ENCODE peak calls at places on chromosomes 1 and 21, in seven cellular contexts. S is NCI-H2081, A is cardiac septum, M is GM03348, T is A172, J is putamen, X is anterior cingulate cortex. Q is an unnamed sample.

GRCh38 chr1:18336811-18337210 is 143.9 kb upstream of the KLHDC7A start:
- DNase-seq in S (no peak), A (no peak), M (no peak), T (no peak), J (no peak), X (no peak), Q (no peak)

GRCh38 chr21:43020771-43021170 is 46.4 kb downstream of the PKNOX1 start:
- DNase-seq in S (no peak), A (no peak), M (no peak), T (no peak), J (no peak), X (no peak), Q (no peak)

GRCh38 chr21:44531606-44532128 is 8.3 kb downstream of the KRTAP10-1 start:
- DNase-seq in S (no peak), A (peak), M (no peak), T (no peak), J (no peak), X (no peak), Q (no peak)

GRCh38 chr1:15959424-15959823 is 16.5 kb downstream of the ZBTB17 start:
- DNase-seq in S (no peak), A (no peak), M (no peak), T (no peak), J (no peak), X (no peak), Q (no peak)

GRCh38 chr1:6004412-6005123 is 12.3 kb upstream of the NPHP4 start:
- DNase-seq in S (no peak), A (peak), M (no peak), T (no peak), J (no peak), X (no peak), Q (no peak)

GRCh38 chr1:108050911-108051624 is 86.1 kb upstream of the VAV3 start:
- DNase-seq in S (no peak), A (no peak), M (no peak), T (no peak), J (no peak), X (no peak), Q (no peak)

GRCh38 chr1:26530898-26531598 is 1.5 kb downstream of the RPS6KA1 start:
- DNase-seq in S (peak), A (no peak), M (peak), T (peak), J (no peak), X (no peak), Q (peak)

GRCh38 chr1:26597629-26598039 is 68.1 kb downstream of the RPS6KA1 start:
- DNase-seq in S (no peak), A (no peak), M (peak), T (peak), J (peak), X (no peak), Q (peak)

GRCh38 chr1:103180660-103181059 is 72.3 kb upstream of the COL11A1 start:
- DNase-seq in S (no peak), A (no peak), M (peak), T (peak), J (no peak), X (no peak), Q (peak)

GRCh38 chr1:174114106-174114505 is 45.2 kb upstream of the RABGAP1L start:
- DNase-seq in S (no peak), A (no peak), M (no peak), T (no peak), J (no peak), X (no peak), Q (no peak)

GRCh38 chr1:202713110-202713509 is 2.9 kb upstream of the SYT2 start:
- DNase-seq in S (peak), A (no peak), M (no peak), T (peak), J (no peak), X (no peak), Q (peak)

GRCh38 chr1:25504706-25505560 is 38.5 kb upstream of the LDLRAP1 start:
- DNase-seq in S (no peak), A (no peak), M (peak), T (no peak), J (no peak), X (no peak), Q (no peak)

GRCh38 chr1:36650200-36651065 is 167.7 kb upstream of the CSF3R start:
- DNase-seq in S (peak), A (no peak), M (peak), T (peak), J (peak), X (peak), Q (peak)

GRCh38 chr1:11364170-11364569 is 91.2 kb downstream of the UBIAD1 start:
- DNase-seq in S (no peak), A (no peak), M (no peak), T (no peak), J (no peak), X (no peak), Q (peak)

GRCh38 chr1:192903142-192903541 is 94.3 kb downstream of the RGS2 start:
- DNase-seq in S (peak), A (no peak), M (no peak), T (peak), J (no peak), X (no peak), Q (no peak)

GRCh38 chr1:109757936-109758786 is 5.6 kb downstream of the EPS8L3 start:
- DNase-seq in S (no peak), A (no peak), M (no peak), T (no peak), J (no peak), X (no peak), Q (no peak)

GRCh38 chr1:30654188-30654587 is 69.2 kb downstream of the MATN1 start:
- DNase-seq in S (no peak), A (no peak), M (no peak), T (no peak), J (no peak), X (no peak), Q (no peak)

GRCh38 chr1:230049731-230050130 is 17.3 kb upstream of the GALNT2 start:
- DNase-seq in S (no peak), A (no peak), M (no peak), T (no peak), J (no peak), X (no peak), Q (no peak)

GRCh38 chr21:31992391-31992790 is 119.6 kb downstream of the HUNK start:
- DNase-seq in S (no peak), A (no peak), M (no peak), T (no peak), J (peak), X (peak), Q (no peak)

GRCh38 chr1:65083263-65083896 is 64.6 kb upstream of the AK4 start:
- DNase-seq in S (no peak), A (no peak), M (no peak), T (no peak), J (no peak), X (no peak), Q (no peak)

GRCh38 chr1:5745776-5746610 is 246.2 kb downstream of the NPHP4 start:
- DNase-seq in S (peak), A (peak), M (peak), T (peak), J (peak), X (peak), Q (peak)

GRCh38 chr1:172609528-172609927 is 49.4 kb upstream of the FASLG start:
- DNase-seq in S (no peak), A (no peak), M (no peak), T (peak), J (no peak), X (no peak), Q (peak)

GRCh38 chr1:226674892-226675719 is 64.0 kb downstream of the ITPKB start:
- DNase-seq in S (no peak), A (peak), M (no peak), T (no peak), J (no peak), X (no peak), Q (no peak)

GRCh38 chr1:99969260-99969728 is 502 bp upstream of the SLC35A3 start:
- DNase-seq in S (no peak), A (no peak), M (no peak), T (no peak), J (no peak), X (no peak), Q (peak)

GRCh38 chr1:212607206-212607923 is 1.2 kb upstream of the ATF3 start:
- DNase-seq in S (no peak), A (no peak), M (no peak), T (no peak), J (no peak), X (no peak), Q (peak)

GRCh38 chr1:156668801-156669637 is 8.2 kb downstream of the NES start:
- DNase-seq in S (no peak), A (no peak), M (no peak), T (no peak), J (no peak), X (no peak), Q (no peak)

GRCh38 chr1:101105877-101106276 is 80.3 kb upstream of the DPH5 start:
- DNase-seq in S (no peak), A (no peak), M (peak), T (no peak), J (no peak), X (no peak), Q (no peak)

Q was measured in PC-3.